ENCODE peak calls at places on chromosomes 11 and 22, in six cellular contexts. V, T, I, L, Q and Y are unnamed samples.

GRCh38 chr22:27825174-27825573 is 23.6 kb upstream of the MN1 start:
- DNase-seq in L (no peak), T (no peak), V (no peak), Q (no peak), I (no peak), Y (no peak)

GRCh38 chr22:21778705-21779363 is 43.2 kb upstream of the YPEL1 start:
- DNase-seq in L (no peak), Q (peak; percentile 90), I (no peak), T (no peak), V (no peak), Y (peak; percentile 72)

GRCh38 chr11:104891135-104891534 is 7.1 kb downstream of the CASP12 start:
- DNase-seq in T (no peak), Q (peak; percentile 37), L (no peak), I (no peak), V (no peak), Y (no peak)

GRCh38 chr11:85316967-85317366 is 310.2 kb downstream of the DLG2 start:
- DNase-seq in I (no peak), V (no peak), L (no peak), Q (no peak), T (no peak), Y (no peak)

GRCh38 chr11:123145220-123145619 is 49.8 kb downstream of the CLMP start:
- DNase-seq in V (peak; percentile 92), Q (peak; percentile 87), I (no peak), T (peak; percentile 71), L (no peak), Y (no peak)

GRCh38 chr11:95076416-95076815 is 9.7 kb downstream of the SRSF8 start:
- DNase-seq in I (no peak), L (no peak), V (peak; percentile 75), T (no peak), Q (peak; percentile 99), Y (peak; percentile 75)

GRCh38 chr22:22071455-22071854 is 88.9 kb upstream of the TOP3B start:
- DNase-seq in V (no peak), I (no peak), T (no peak), Q (no peak), L (no peak), Y (no peak)

GRCh38 chr11:2837096-2837601 is 48.4 kb downstream of the CDKN1C start:
- DNase-seq in T (no peak), L (no peak), I (no peak), Q (peak; percentile 25), V (no peak), Y (no peak)

GRCh38 chr11:132111341-132111740 is 740.9 kb downstream of the NTM start:
- DNase-seq in Q (peak; percentile 49), I (no peak), T (no peak), L (no peak), V (no peak), Y (no peak)

GRCh38 chr11:112280268-112281126 is 19.8 kb upstream of the PLET1 start:
- DNase-seq in Q (peak; percentile 92), L (peak; percentile 55), T (peak; percentile 81), I (peak; percentile 79), V (peak; percentile 63), Y (peak; percentile 77)

GRCh38 chr11:114026355-114026754 is 33.2 kb upstream of the ZBTB16 start:
- DNase-seq in V (no peak), T (no peak), L (no peak), I (peak; percentile 3), Q (peak; percentile 79), Y (no peak)

GRCh38 chr22:49997932-49998717 is 14.4 kb downstream of the IL17REL start:
- DNase-seq in V (no peak), I (no peak), L (no peak), Q (no peak), T (no peak), Y (no peak)

GRCh38 chr11:114775849-114776621 is 97.7 kb downstream of the NXPE2 start:
- DNase-seq in I (no peak), T (no peak), Q (no peak), V (no peak), L (no peak), Y (no peak)

GRCh38 chr11:123421589-123421988 is 8.5 kb upstream of the GRAMD1B start:
- DNase-seq in L (no peak), T (no peak), V (no peak), Q (no peak), I (no peak), Y (no peak)

GRCh38 chr11:45924036-45924915 is 1.8 kb downstream of the LARGE2 start:
- DNase-seq in T (no peak), I (no peak), L (no peak), Q (no peak), V (no peak), Y (no peak)

GRCh38 chr22:40898850-40899357 is 37.0 kb upstream of the DNAJB7 start:
- DNase-seq in Q (peak; percentile 80), L (no peak), V (peak; percentile 42), I (peak; percentile 57), T (peak; percentile 20), Y (peak; percentile 36)

GRCh38 chr22:44956835-44957234 is 53.0 kb downstream of the PHF21B start:
- DNase-seq in I (no peak), Q (no peak), V (no peak), T (no peak), L (no peak), Y (no peak)

GRCh38 chr11:105401269-105401809 is 208.5 kb upstream of the GRIA4 start:
- DNase-seq in T (no peak), I (no peak), V (no peak), L (no peak), Q (no peak), Y (no peak)

GRCh38 chr11:45985212-45985611 is 62.8 kb downstream of the LARGE2 start:
- DNase-seq in V (no peak), Q (no peak), I (no peak), T (no peak), L (no peak), Y (no peak)

GRCh38 chr22:29145321-29146072 is 60.2 kb upstream of the EMID1 start:
- DNase-seq in Q (no peak), I (no peak), T (no peak), L (no peak), V (no peak), Y (no peak)

GRCh38 chr22:29269731-29270474 is 1.8 kb downstream of the EWSR1 start:
- DNase-seq in L (no peak), T (no peak), I (no peak), Q (peak; percentile 40), V (no peak), Y (no peak)

GRCh38 chr11:114091791-114092397 is 32.4 kb downstream of the ZBTB16 start:
- DNase-seq in V (no peak), T (no peak), Q (no peak), L (no peak), I (no peak), Y (no peak)

GRCh38 chr11:112942966-112943643 is 18.1 kb upstream of the NCAM1 start:
- DNase-seq in V (no peak), Q (no peak), I (no peak), L (no peak), T (no peak), Y (no peak)

GRCh38 chr22:17578129-17578754 is 14.9 kb downstream of the SLC25A18 start:
- DNase-seq in V (no peak), Q (peak; percentile 53), T (no peak), L (no peak), I (no peak), Y (no peak)

GRCh38 chr11:11987503-11988022 is 20.9 kb downstream of the DKK3 start:
- DNase-seq in I (no peak), T (no peak), L (no peak), Q (peak; percentile 67), V (no peak), Y (no peak)

GRCh38 chr22:31295831-31296230 is 3.5 kb upstream of the PIK3IP1 start:
- DNase-seq in V (no peak), T (peak; percentile 9), L (no peak), I (no peak), Q (peak; percentile 58), Y (no peak)

GRCh38 chr11:35364101-35364780 is 55.1 kb downstream of the SLC1A2 start:
- DNase-seq in T (peak; percentile 47), V (peak; percentile 95), L (no peak), I (no peak), Q (peak; percentile 92), Y (peak; percentile 85)

GRCh38 chr11:128294001-128294684 is 293.2 kb downstream of the ETS1 start:
- DNase-seq in V (no peak), T (no peak), Q (no peak), L (no peak), I (no peak), Y (no peak)

GRCh38 chr22:50678218-50678650 is 5.6 kb downstream of the SHANK3 start:
- DNase-seq in L (no peak), Q (no peak), V (no peak), T (no peak), I (no peak), Y (no peak)

GRCh38 chr11:108221981-108222685 is at the start of gene NPAT:
- DNase-seq in T (no peak), V (no peak), L (no peak), I (no peak), Q (no peak), Y (no peak)

GRCh38 chr22:49197986-49198704 is 629.5 kb downstream of the BRD1 start:
- DNase-seq in Q (no peak), I (no peak), L (no peak), V (no peak), T (no peak), Y (no peak)

GRCh38 chr22:24801906-24802504 is 4.0 kb upstream of the SGSM1 start:
- DNase-seq in V (no peak), Q (no peak), T (no peak), I (no peak), L (no peak), Y (no peak)

GRCh38 chr11:46895821-46896220 is 22.5 kb downstream of the LRP4 start:
- DNase-seq in T (peak; percentile 7), I (no peak), L (no peak), V (no peak), Q (no peak), Y (no peak)

GRCh38 chr11:63589000-63589399 is 25.2 kb downstream of the PLAAT3 start:
- DNase-seq in T (no peak), I (no peak), V (no peak), Q (no peak), L (no peak), Y (no peak)

GRCh38 chr22:28955817-28956216 is 72.4 kb downstream of the ZNRF3 start:
- DNase-seq in I (peak; percentile 62), T (no peak), V (no peak), L (no peak), Q (no peak), Y (no peak)

GRCh38 chr11:28464252-28464867 is 356.2 kb downstream of the METTL15 start:
- DNase-seq in T (no peak), L (no peak), Q (peak; percentile 90), V (peak; percentile 44), I (no peak), Y (peak; percentile 12)

GRCh38 chr11:99925968-99926367 is 761.1 kb upstream of the ARHGAP42 start:
- DNase-seq in Q (no peak), I (no peak), T (no peak), V (no peak), L (no peak), Y (no peak)

GRCh38 chr11:3218483-3219280 is at the start of gene MRGPRG:
- DNase-seq in L (no peak), V (no peak), T (no peak), Q (no peak), I (no peak), Y (no peak)